ENCODE peak calls at places on chromosomes 16 and 17, in six cellular contexts. Y is H1, G is HCT116, C is GM12878, S is K562, U is HepG2. I is an unnamed sample.
A peak's percentile ranks its signal among the peaks of the same experiment; 100 is the strongest.

GRCh38 chr17:32356750-32357149 is 6.8 kb downstream of the ZNF207 start:
- DNase-seq in S (no peak), U (no peak), Y (no peak), G (no peak), C (no peak), I (no peak)

GRCh38 chr16:11757671-11758545 is 15.3 kb upstream of the TXNDC11 start:
- DNase-seq in U (peak; percentile 32), Y (no peak), S (no peak), C (no peak), G (no peak), I (no peak)

GRCh38 chr17:55620945-55621344 is 101.7 kb downstream of the TMEM100 start:
- DNase-seq in G (no peak), U (no peak), S (no peak), C (no peak), Y (no peak), I (no peak)

GRCh38 chr16:68644715-68645493 is at the start of gene CDH3:
- DNase-seq in S (peak; percentile 29), G (peak; percentile 67), U (no peak), Y (peak; percentile 82), C (no peak), I (no peak)

GRCh38 chr16:12815361-12815760 is 11.7 kb upstream of the CPPED1 start:
- DNase-seq in C (no peak), S (no peak), Y (no peak), G (no peak), U (peak; percentile 57), I (no peak)

GRCh38 chr17:44543213-44543904 is 13.9 kb upstream of the FZD2 start:
- DNase-seq in G (no peak), Y (peak; percentile 87), C (no peak), S (no peak), U (peak; percentile 64), I (peak; percentile 92)

GRCh38 chr16:22333457-22333994 is 36.3 kb downstream of the POLR3E start:
- DNase-seq in C (no peak), Y (no peak), U (no peak), S (no peak), G (no peak), I (no peak)

GRCh38 chr16:2284001-2284770 is 16.3 kb upstream of the RNPS1 start:
- DNase-seq in G (no peak), U (no peak), S (no peak), Y (no peak), C (no peak), I (no peak)

GRCh38 chr16:88597856-88598491 is 27.8 kb downstream of the ZC3H18 start:
- DNase-seq in U (peak; percentile 81), G (no peak), S (no peak), C (no peak), Y (no peak), I (no peak)

GRCh38 chr16:85531516-85531915 is 81.6 kb upstream of the GSE1 start:
- DNase-seq in S (no peak), C (no peak), U (no peak), Y (no peak), G (no peak), I (no peak)

GRCh38 chr17:74574489-74575142 is 7.3 kb upstream of the CD300H start:
- DNase-seq in C (no peak), Y (no peak), U (no peak), G (no peak), S (no peak), I (no peak)

GRCh38 chr16:77794586-77794985 is 6.2 kb downstream of the VAT1L start:
- DNase-seq in G (no peak), S (no peak), C (no peak), U (no peak), Y (no peak), I (no peak)

GRCh38 chr17:17769869-17770361 is 66.9 kb downstream of the SREBF1 start:
- DNase-seq in S (no peak), C (no peak), U (no peak), Y (no peak), G (no peak), I (no peak)

GRCh38 chr17:155576-155975 is 18.2 kb downstream of the SCGB1C2 start:
- DNase-seq in U (no peak), Y (no peak), G (no peak), S (no peak), C (no peak), I (no peak)

GRCh38 chr17:33038740-33039139 is 47.1 kb downstream of the SPACA3 start:
- DNase-seq in Y (peak; percentile 31), U (no peak), G (peak; percentile 15), C (no peak), S (peak; percentile 71), I (peak; percentile 28)

GRCh38 chr17:36850794-36851193 is 86.5 kb upstream of the LHX1 start:
- DNase-seq in Y (no peak), C (no peak), U (no peak), S (no peak), G (peak; percentile 39), I (no peak)

GRCh38 chr16:78984324-78984723 is 616.2 kb downstream of the MAF start:
- DNase-seq in U (no peak), S (no peak), G (no peak), Y (no peak), C (no peak), I (no peak)

GRCh38 chr16:84763164-84763563 is 56.6 kb upstream of the CRISPLD2 start:
- DNase-seq in C (no peak), S (no peak), Y (no peak), U (no peak), G (no peak), I (no peak)

GRCh38 chr17:17824119-17824779 is 12.5 kb downstream of the SREBF1 start:
- DNase-seq in G (no peak), C (no peak), U (no peak), Y (no peak), S (no peak), I (no peak)

GRCh38 chr17:61285483-61286320 is 113.9 kb upstream of the TBX2 start:
- DNase-seq in S (no peak), Y (no peak), G (no peak), C (no peak), U (no peak), I (peak; percentile 48)
- H3K4me1 ChIP-seq in S (no peaks in the 10 kb centered on the region), Y (peaks cover 9% of the 10 kb centered on the region), G (no peaks in the 10 kb centered on the region), C (no peaks in the 10 kb centered on the region), U (peaks cover 12% of the 10 kb centered on the region), I (peaks cover 8% of the 10 kb centered on the region)

GRCh38 chr16:77273-77806 is 685 bp upstream of the MPG start:
- DNase-seq in G (no peak), U (peak; percentile 29), Y (no peak), S (no peak), C (no peak), I (no peak)

GRCh38 chr16:75580-76501 is 2.2 kb upstream of the MPG start:
- DNase-seq in Y (no peak), G (no peak), C (no peak), S (peak; percentile 54), U (peak; percentile 82), I (no peak)

GRCh38 chr16:78444-79145 is 570 bp downstream of the MPG start:
- DNase-seq in S (no peak), C (no peak), G (no peak), Y (no peak), U (no peak), I (no peak)

GRCh38 chr16:77807-78443 is at the start of gene MPG:
- DNase-seq in C (no peak), Y (no peak), G (no peak), S (peak; percentile 99), U (peak; percentile 60), I (no peak)

DNA sequence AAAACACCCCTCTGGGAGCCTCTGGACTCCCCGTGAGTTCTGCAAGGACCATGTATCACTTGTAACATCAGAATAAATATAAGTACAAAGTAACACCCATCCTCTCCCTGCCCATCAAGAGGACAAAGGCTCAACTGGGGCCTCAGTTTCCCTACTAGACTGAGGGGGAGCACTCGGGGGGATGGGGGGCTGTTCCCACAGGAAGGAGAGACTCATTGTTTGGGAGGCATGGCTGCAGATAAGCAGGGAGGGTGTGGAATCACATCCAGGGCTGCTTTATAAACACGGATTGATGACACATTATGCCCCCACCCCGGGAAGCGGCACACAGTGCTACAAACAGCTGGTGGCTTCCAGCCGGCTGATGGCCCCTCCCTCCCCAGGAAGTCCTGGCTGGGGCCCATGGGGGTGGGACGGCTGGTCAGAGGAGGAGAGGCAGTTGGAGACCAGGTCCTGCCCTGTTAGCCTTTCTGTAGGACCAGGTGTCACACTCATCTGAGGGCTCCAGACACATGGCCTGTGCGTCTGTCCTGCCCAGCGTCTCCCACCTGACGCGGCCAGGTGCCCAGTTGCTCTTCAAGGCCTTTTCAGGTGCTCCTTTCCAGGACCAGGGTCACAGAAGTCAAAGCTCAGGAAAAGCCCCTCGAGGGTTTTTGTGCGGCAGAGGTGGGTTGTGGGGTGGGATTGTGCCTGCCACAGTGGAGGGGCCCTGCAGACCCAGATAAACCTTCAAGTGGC is 1.3 kb upstream of the MPG start:
- DNase-seq in U (peak; percentile 66), Y (no peak), C (no peak), S (peak; percentile 85), G (no peak), I (no peak)
- H3K4me3 ChIP-seq in U (peak overlapping the region; percentile 63), Y (no peak overlapping the region), C (peak overlapping the region; percentile 82), S (peak overlapping the region; percentile 93), G (peak overlapping the region; percentile 62), I (peak overlapping the region; percentile 85)

GRCh38 chr16:31183432-31184428 is 3.8 kb downstream of the FUS start:
- DNase-seq in S (no peak), Y (no peak), U (no peak), G (no peak), C (no peak), I (no peak)

GRCh38 chr16:31179747-31180458 is at the start of gene FUS:
- DNase-seq in Y (no peak), C (peak; percentile 50), S (peak; percentile 95), G (peak; percentile 76), U (peak; percentile 84), I (peak; percentile 83)

GRCh38 chr16:31179153-31179746 is 689 bp upstream of the FUS start:
- DNase-seq in U (no peak), S (no peak), G (no peak), C (no peak), Y (no peak), I (no peak)

GRCh38 chr16:31182391-31182790 is 2.5 kb downstream of the FUS start:
- DNase-seq in S (no peak), G (no peak), U (no peak), C (no peak), Y (no peak), I (no peak)

DNA sequence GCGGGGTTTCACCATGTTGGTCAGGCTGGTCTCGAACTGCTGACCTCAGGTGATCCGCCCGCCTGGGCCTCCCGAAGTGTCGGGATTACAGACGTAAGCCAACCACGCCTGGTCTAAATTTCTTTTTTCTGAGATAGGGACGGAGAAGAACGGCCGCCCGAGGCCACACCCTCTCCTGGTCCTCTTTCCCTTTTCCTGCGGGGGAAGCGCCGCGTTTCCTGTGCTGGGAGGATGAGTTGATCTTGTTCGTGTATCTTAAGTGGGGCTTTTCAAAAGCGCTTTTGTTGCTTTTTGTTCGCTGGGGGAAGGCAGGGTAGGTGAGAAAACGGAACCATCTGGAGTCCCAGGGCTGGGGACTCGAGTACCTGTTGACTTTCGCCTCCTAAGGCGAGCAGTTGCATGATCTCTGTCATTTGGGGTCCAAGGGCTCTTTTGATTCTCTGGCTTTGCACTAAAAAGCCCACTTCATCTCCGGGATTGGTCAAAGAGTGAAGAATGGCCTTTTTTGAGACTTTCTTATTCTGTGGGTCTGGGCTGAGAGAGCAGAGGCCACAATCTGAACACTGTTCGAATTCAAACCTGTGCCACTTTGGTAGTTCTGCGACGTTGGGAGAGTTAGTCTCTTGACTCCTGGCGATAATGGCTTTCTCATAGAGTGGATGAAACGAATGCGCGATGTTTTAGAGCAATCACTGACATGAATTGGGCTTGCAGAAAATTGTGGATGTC is 1.3 kb downstream of the FUS start:
- DNase-seq in U (no peak), G (no peak), Y (no peak), C (no peak), S (peak; percentile 44), I (no peak)
- TF ChIP-seq ZNF274 in U (no peak), G (no peak), Y (no peak), C (no peak), S (no peak), I (no peak)

GRCh38 chr17:77482375-77483127 is 341.8 kb downstream of the SEC14L1 start:
- DNase-seq in Y (no peak), G (no peak), U (no peak), S (no peak), C (no peak), I (no peak)
- H3K4me1 ChIP-seq in Y (peaks cover 20% of the 10 kb centered on the region), G (peaks cover 5% of the 10 kb centered on the region), U (peaks cover 4% of the 10 kb centered on the region), S (no peaks in the 10 kb centered on the region), C (peaks cover 6% of the 10 kb centered on the region), I (peaks cover 28% of the 10 kb centered on the region)

I was measured in NT2/D1.